ENCODE peak calls at places on chromosomes 5 and 9, in six cellular contexts. One of them, this sample, is unnamed.

GRCh38 chr9:21477466-21477865 is 4.6 kb downstream of the IFNE start:
- DNase-seq in breast epithelium: no peak
- DNase-seq in fibroblast of lung: peak; percentile 45
- DNase-seq in astrocyte: no peak
- DNase-seq in left ventricle myocardium inferior: no peak
- DNase-seq in stomach: no peak
- DNase-seq in this sample: no peak

GRCh38 chr5:117881426-117882230 is 1106.7 kb downstream of the DTWD2 start:
- DNase-seq in breast epithelium: no peak
- DNase-seq in fibroblast of lung: no peak
- DNase-seq in astrocyte: no peak
- DNase-seq in left ventricle myocardium inferior: no peak
- DNase-seq in stomach: no peak
- DNase-seq in this sample: no peak

GRCh38 chr5:56161927-56162326 is 71.2 kb downstream of the ANKRD55 start:
- DNase-seq in breast epithelium: no peak
- DNase-seq in fibroblast of lung: no peak
- DNase-seq in astrocyte: no peak
- DNase-seq in left ventricle myocardium inferior: no peak
- DNase-seq in stomach: no peak
- DNase-seq in this sample: no peak

GRCh38 chr9:72005451-72005850 is 55.0 kb downstream of the C9orf57 start:
- DNase-seq in breast epithelium: no peak
- DNase-seq in fibroblast of lung: no peak
- DNase-seq in astrocyte: no peak
- DNase-seq in left ventricle myocardium inferior: no peak
- DNase-seq in stomach: no peak
- DNase-seq in this sample: no peak

GRCh38 chr5:148306446-148306845 is 5.8 kb upstream of the SPINK7 start:
- DNase-seq in breast epithelium: no peak
- DNase-seq in fibroblast of lung: no peak
- DNase-seq in astrocyte: no peak
- DNase-seq in left ventricle myocardium inferior: no peak
- DNase-seq in stomach: no peak
- DNase-seq in this sample: no peak

GRCh38 chr5:17248999-17249634 is 31.7 kb downstream of the BASP1 start:
- DNase-seq in breast epithelium: no peak
- DNase-seq in fibroblast of lung: peak; percentile 99
- DNase-seq in astrocyte: peak; percentile 99
- DNase-seq in left ventricle myocardium inferior: no peak
- DNase-seq in stomach: no peak
- DNase-seq in this sample: no peak

GRCh38 chr9:100282388-100282719 is 70.4 kb downstream of the TEX10 start:
- DNase-seq in breast epithelium: no peak
- DNase-seq in fibroblast of lung: no peak
- DNase-seq in astrocyte: no peak
- DNase-seq in left ventricle myocardium inferior: no peak
- DNase-seq in stomach: no peak
- DNase-seq in this sample: no peak

GRCh38 chr5:94778299-94778698 is 159.8 kb downstream of the SLF1 start:
- DNase-seq in breast epithelium: no peak
- DNase-seq in fibroblast of lung: no peak
- DNase-seq in astrocyte: no peak
- DNase-seq in left ventricle myocardium inferior: no peak
- DNase-seq in stomach: no peak
- DNase-seq in this sample: no peak

GRCh38 chr9:97518909-97519307 is 17.4 kb downstream of the TMOD1 start:
- DNase-seq in breast epithelium: no peak
- DNase-seq in fibroblast of lung: peak; percentile 83
- DNase-seq in astrocyte: peak; percentile 77
- DNase-seq in left ventricle myocardium inferior: no peak
- DNase-seq in stomach: peak; percentile 41
- DNase-seq in this sample: no peak

GRCh38 chr9:108643756-108644510 is 211.9 kb downstream of the ACTL7B start:
- DNase-seq in breast epithelium: no peak
- DNase-seq in fibroblast of lung: peak; percentile 18
- DNase-seq in astrocyte: no peak
- DNase-seq in left ventricle myocardium inferior: no peak
- DNase-seq in stomach: no peak
- DNase-seq in this sample: no peak

GRCh38 chr9:120319452-120319851 is 260.5 kb downstream of the CDK5RAP2 start:
- DNase-seq in breast epithelium: no peak
- DNase-seq in fibroblast of lung: no peak
- DNase-seq in astrocyte: no peak
- DNase-seq in left ventricle myocardium inferior: no peak
- DNase-seq in stomach: no peak
- DNase-seq in this sample: no peak

GRCh38 chr9:122217640-122218039 is 11.1 kb downstream of the LHX6 start:
- DNase-seq in breast epithelium: no peak
- DNase-seq in fibroblast of lung: no peak
- DNase-seq in astrocyte: no peak
- DNase-seq in left ventricle myocardium inferior: no peak
- DNase-seq in stomach: no peak
- DNase-seq in this sample: no peak

GRCh38 chr9:98445576-98445975 is 190.1 kb upstream of the TBC1D2 start:
- DNase-seq in breast epithelium: no peak
- DNase-seq in fibroblast of lung: no peak
- DNase-seq in astrocyte: no peak
- DNase-seq in left ventricle myocardium inferior: no peak
- DNase-seq in stomach: no peak
- DNase-seq in this sample: no peak

GRCh38 chr5:73382412-73382795 is 66.2 kb downstream of the FOXD1 start:
- DNase-seq in breast epithelium: no peak
- DNase-seq in fibroblast of lung: no peak
- DNase-seq in astrocyte: no peak
- DNase-seq in left ventricle myocardium inferior: no peak
- DNase-seq in stomach: no peak
- DNase-seq in this sample: no peak

GRCh38 chr5:14745753-14746152 is 81.2 kb downstream of the OTULIN start:
- DNase-seq in breast epithelium: no peak
- DNase-seq in fibroblast of lung: no peak
- DNase-seq in astrocyte: no peak
- DNase-seq in left ventricle myocardium inferior: no peak
- DNase-seq in stomach: no peak
- DNase-seq in this sample: no peak

GRCh38 chr5:149341846-149342245 is 3.5 kb upstream of the GRPEL2 start:
- DNase-seq in breast epithelium: no peak
- DNase-seq in fibroblast of lung: no peak
- DNase-seq in astrocyte: no peak
- DNase-seq in left ventricle myocardium inferior: no peak
- DNase-seq in stomach: no peak
- DNase-seq in this sample: no peak

GRCh38 chr9:35518212-35518917 is 28.5 kb downstream of the RUSC2 start:
- DNase-seq in breast epithelium: peak; percentile 57
- DNase-seq in fibroblast of lung: peak; percentile 98
- DNase-seq in astrocyte: peak; percentile 96
- DNase-seq in left ventricle myocardium inferior: no peak
- DNase-seq in stomach: peak; percentile 42
- DNase-seq in this sample: no peak

GRCh38 chr5:110977927-110978326 is 93.6 kb upstream of the TSLP start:
- DNase-seq in breast epithelium: no peak
- DNase-seq in fibroblast of lung: peak; percentile 10
- DNase-seq in astrocyte: peak; percentile 2
- DNase-seq in left ventricle myocardium inferior: no peak
- DNase-seq in stomach: no peak
- DNase-seq in this sample: no peak

GRCh38 chr9:3526903-3527652 is 1.3 kb upstream of the RFX3 start:
- DNase-seq in breast epithelium: no peak
- DNase-seq in fibroblast of lung: no peak
- DNase-seq in astrocyte: no peak
- DNase-seq in left ventricle myocardium inferior: no peak
- DNase-seq in stomach: no peak
- DNase-seq in this sample: no peak

GRCh38 chr9:17349816-17350215 is 215.0 kb downstream of the CNTLN start:
- DNase-seq in breast epithelium: no peak
- DNase-seq in fibroblast of lung: peak; percentile 74
- DNase-seq in astrocyte: peak; percentile 69
- DNase-seq in left ventricle myocardium inferior: no peak
- DNase-seq in stomach: no peak
- DNase-seq in this sample: no peak

GRCh38 chr9:126162611-126163381 is 163.8 kb upstream of the MVB12B start:
- DNase-seq in breast epithelium: no peak
- DNase-seq in fibroblast of lung: no peak
- DNase-seq in astrocyte: no peak
- DNase-seq in left ventricle myocardium inferior: no peak
- DNase-seq in stomach: peak; percentile 15
- DNase-seq in this sample: no peak

DNA sequence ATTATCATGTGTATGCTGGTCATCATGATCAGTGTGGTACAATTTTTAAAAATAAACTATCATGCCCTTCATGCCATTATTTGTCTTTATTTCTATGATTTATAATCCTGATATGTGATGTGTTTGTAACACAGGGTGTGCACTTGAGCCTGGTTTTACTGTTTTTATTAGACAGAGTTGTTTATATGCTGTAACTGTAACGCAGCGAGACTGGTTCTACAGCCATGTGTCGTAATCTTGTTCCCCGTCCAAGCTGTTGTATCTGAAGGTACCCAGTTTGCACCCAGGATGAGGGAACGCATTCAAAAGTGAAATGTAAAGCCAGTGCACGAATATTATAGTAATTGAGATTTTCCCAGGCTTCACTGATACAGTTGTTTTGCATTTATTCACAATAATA is 28.2 kb downstream of the SNX18 start:
- DNase-seq in breast epithelium: no peak
- DNase-seq in fibroblast of lung: no peak
- DNase-seq in astrocyte: no peak
- DNase-seq in left ventricle myocardium inferior: no peak
- DNase-seq in stomach: no peak
- DNase-seq in this sample: no peak
- TF ChIP-seq CTCF in breast epithelium: no peak
- TF ChIP-seq CTCF in fibroblast of lung: no peak
- TF ChIP-seq CTCF in astrocyte: no peak
- TF ChIP-seq CTCF in left ventricle myocardium inferior: no peak
- TF ChIP-seq CTCF in stomach: no peak
- TF ChIP-seq CTCF in this sample: no peak

DNA sequence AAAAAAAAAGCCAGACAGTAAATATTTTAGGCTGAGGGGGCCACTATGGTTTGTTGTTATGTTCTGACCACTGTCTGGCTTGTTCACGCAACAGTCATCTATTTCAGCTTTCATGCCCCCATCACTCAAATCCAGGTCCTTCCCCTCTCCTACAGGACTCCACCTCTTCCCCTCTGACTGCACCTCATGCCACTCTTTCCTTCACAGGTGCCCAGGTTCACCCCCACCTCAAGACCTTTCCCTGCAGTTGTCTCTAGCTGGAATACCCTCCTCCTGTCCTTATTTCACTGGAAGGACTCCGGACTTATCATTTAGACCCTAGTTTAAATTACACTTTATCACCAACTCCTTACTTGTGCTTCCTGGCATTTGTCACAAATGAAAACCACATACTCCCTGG is 3.4 kb downstream of the RPS14 start:
- DNase-seq in breast epithelium: no peak
- DNase-seq in fibroblast of lung: no peak
- DNase-seq in astrocyte: no peak
- DNase-seq in left ventricle myocardium inferior: no peak
- DNase-seq in stomach: no peak
- DNase-seq in this sample: no peak
- H3K4me3 ChIP-seq in breast epithelium: no peak overlapping the region
- H3K4me3 ChIP-seq in fibroblast of lung: no peak overlapping the region
- H3K4me3 ChIP-seq in astrocyte: no peak overlapping the region
- H3K4me3 ChIP-seq in left ventricle myocardium inferior: no peak overlapping the region
- H3K4me3 ChIP-seq in stomach: no peak overlapping the region
- H3K4me3 ChIP-seq in this sample: no peak overlapping the region

DNA sequence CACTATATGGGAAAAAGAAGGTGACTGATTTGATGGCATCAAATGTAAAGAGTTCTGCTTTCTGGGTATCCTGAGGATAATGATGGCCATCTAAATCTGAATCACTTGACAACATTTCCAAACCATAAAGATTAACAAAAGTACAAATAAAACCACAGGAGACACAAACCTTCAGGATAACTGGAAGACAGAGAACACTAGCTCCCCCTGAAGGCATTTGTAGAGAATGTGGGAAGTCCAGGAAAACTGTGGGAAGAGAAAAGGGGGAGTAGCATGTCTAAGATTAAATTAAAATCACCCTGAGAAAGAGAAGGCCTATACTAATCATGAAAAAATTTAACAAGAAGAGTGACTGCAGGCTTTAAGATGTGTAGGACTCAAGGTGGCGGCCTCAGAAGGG is 116.2 kb downstream of the PRELID2 start:
- DNase-seq in breast epithelium: no peak
- DNase-seq in fibroblast of lung: peak; percentile 32
- DNase-seq in astrocyte: peak; percentile 20
- DNase-seq in left ventricle myocardium inferior: no peak
- DNase-seq in stomach: no peak
- DNase-seq in this sample: no peak
- TF ChIP-seq CTCF in breast epithelium: no peak
- TF ChIP-seq CTCF in fibroblast of lung: peak; percentile 74
- TF ChIP-seq CTCF in astrocyte: peak; percentile 42
- TF ChIP-seq CTCF in left ventricle myocardium inferior: peak; percentile 9
- TF ChIP-seq CTCF in stomach: peak; percentile 9
- TF ChIP-seq CTCF in this sample: no peak

GRCh38 chr5:11903614-11904269 is 504 bp downstream of the CTNND2 start:
- DNase-seq in breast epithelium: no peak
- DNase-seq in fibroblast of lung: peak; percentile 45
- DNase-seq in astrocyte: peak; percentile 27
- DNase-seq in left ventricle myocardium inferior: no peak
- DNase-seq in stomach: no peak
- DNase-seq in this sample: no peak

GRCh38 chr5:11903121-11903613 is 1.1 kb downstream of the CTNND2 start:
- DNase-seq in breast epithelium: no peak
- DNase-seq in fibroblast of lung: peak; percentile 41
- DNase-seq in astrocyte: peak; percentile 18
- DNase-seq in left ventricle myocardium inferior: no peak
- DNase-seq in stomach: no peak
- DNase-seq in this sample: no peak

GRCh38 chr5:11905209-11905608 is 963 bp upstream of the CTNND2 start:
- DNase-seq in breast epithelium: no peak
- DNase-seq in fibroblast of lung: no peak
- DNase-seq in astrocyte: no peak
- DNase-seq in left ventricle myocardium inferior: no peak
- DNase-seq in stomach: no peak
- DNase-seq in this sample: no peak

GRCh38 chr5:11904270-11904906 is at the start of gene CTNND2:
- DNase-seq in breast epithelium: peak; percentile 76
- DNase-seq in fibroblast of lung: peak; percentile 77
- DNase-seq in astrocyte: peak; percentile 60
- DNase-seq in left ventricle myocardium inferior: no peak
- DNase-seq in stomach: no peak
- DNase-seq in this sample: no peak

GRCh38 chr5:11902304-11902703 is 1.9 kb downstream of the CTNND2 start:
- DNase-seq in breast epithelium: no peak
- DNase-seq in fibroblast of lung: no peak
- DNase-seq in astrocyte: no peak
- DNase-seq in left ventricle myocardium inferior: no peak
- DNase-seq in stomach: no peak
- DNase-seq in this sample: no peak
- H3K4me3 ChIP-seq in breast epithelium: no peak overlapping the region
- H3K4me3 ChIP-seq in fibroblast of lung: no peak overlapping the region
- H3K4me3 ChIP-seq in astrocyte: no peak overlapping the region
- H3K4me3 ChIP-seq in left ventricle myocardium inferior: no peak overlapping the region
- H3K4me3 ChIP-seq in stomach: no peak overlapping the region
- H3K4me3 ChIP-seq in this sample: no peak overlapping the region

This sample was measured in thoracic aorta.